ENCODE peak calls at places on chromosomes 16 and 17, in eight cellular contexts. Q is activated CD8-positive, alpha-beta T cell treated with anti-CD3 and anti-CD28 coated beads for 36 hours; U is CD8-positive, alpha-beta T cell; M is RWPE1; N is cardiac fibroblast; P is GM13977; K is kidney epithelial cell; S is AG09309. J is an unnamed sample.

GRCh38 chr16:17225551-17225950 is 245.2 kb downstream of the XYLT1 start:
- DNase-seq in Q (no peak), M (no peak), K (no peak), P (no peak), S (no peak), N (no peak), U (no peak), J (no peak)

GRCh38 chr16:1288813-1289479 is 20.5 kb upstream of the UBE2I start:
- DNase-seq in U (no peak), K (no peak), Q (peak; percentile 51), M (no peak), P (no peak), S (no peak), N (no peak), J (no peak)

GRCh38 chr17:52025231-52025630 is 133.3 kb downstream of the CA10 start:
- DNase-seq in U (no peak), N (no peak), M (no peak), K (no peak), P (no peak), Q (no peak), S (no peak), J (no peak)

GRCh38 chr17:27960183-27960589 is 67.0 kb upstream of the LYRM9 start:
- DNase-seq in M (no peak), S (no peak), Q (no peak), P (no peak), K (no peak), N (no peak), U (no peak), J (no peak)

GRCh38 chr16:86498155-86498651 is 12.1 kb upstream of the FOXF1 start:
- DNase-seq in N (no peak), P (peak; percentile 53), M (no peak), U (no peak), S (no peak), Q (no peak), K (no peak), J (no peak)

GRCh38 chr16:1920727-1921155 is 2.5 kb upstream of the HS3ST6 start:
- DNase-seq in P (no peak), K (no peak), Q (peak; percentile 60), S (no peak), M (no peak), N (no peak), U (no peak), J (no peak)

GRCh38 chr16:67941469-67942199 is 2.3 kb downstream of the LCAT start:
- DNase-seq in N (no peak), Q (no peak), U (no peak), K (no peak), S (no peak), P (no peak), M (no peak), J (no peak)

GRCh38 chr16:75789237-75789636 is 62.9 kb upstream of the CPHXL start:
- DNase-seq in S (peak; percentile 11), Q (no peak), U (no peak), P (peak; percentile 61), N (peak; percentile 64), K (peak; percentile 1), M (peak; percentile 64), J (peak; percentile 48)

GRCh38 chr17:17870292-17870691 is 33.5 kb upstream of the SREBF1 start:
- DNase-seq in S (no peak), U (no peak), P (no peak), M (no peak), Q (no peak), K (no peak), N (no peak), J (no peak)

GRCh38 chr16:57775661-57776469 is 26.4 kb downstream of the KIFC3 start:
- DNase-seq in S (no peak), Q (no peak), P (no peak), U (no peak), N (peak; percentile 29), M (no peak), K (no peak), J (no peak)

GRCh38 chr16:30571444-30572322 is at the start of gene ZNF688:
- DNase-seq in P (peak; percentile 96), U (peak; percentile 90), K (peak; percentile 98), Q (peak; percentile 96), S (peak; percentile 93), M (peak; percentile 87), N (peak; percentile 99), J (peak; percentile 97)

GRCh38 chr16:30570621-30571443 is 682 bp downstream of the ZNF688 start:
- DNase-seq in Q (no peak), P (peak; percentile 57), N (peak; percentile 25), U (no peak), M (no peak), S (no peak), K (no peak), J (peak; percentile 29)

GRCh38 chr16:30567991-30568638 is 3.4 kb downstream of the ZNF688 start:
- DNase-seq in K (peak; percentile 34), P (peak; percentile 76), Q (peak; percentile 72), S (peak; percentile 92), U (peak; percentile 27), N (peak; percentile 88), M (peak; percentile 85), J (peak; percentile 70)

GRCh38 chr16:30567160-30567990 is 4.1 kb downstream of the ZNF688 start:
- DNase-seq in U (no peak), P (peak; percentile 57), S (no peak), M (peak; percentile 25), K (no peak), Q (peak; percentile 77), N (no peak), J (no peak)

GRCh38 chr16:30569746-30570325 is 1.7 kb downstream of the ZNF688 start:
- DNase-seq in K (no peak), S (no peak), M (no peak), Q (no peak), P (no peak), N (no peak), U (no peak), J (no peak)
- TF ChIP-seq CTCF in K (no peak), S (no peak), M (no peak), Q (no peak), P (no peak), N (no peak), U (no peak), J (no peak)

GRCh38 chr16:18942069-18942468 is 15.9 kb upstream of the SMG1 start:
- DNase-seq in N (no peak), Q (no peak), P (no peak), S (no peak), U (no peak), K (no peak), M (no peak), J (no peak)

GRCh38 chr16:18945233-18945632 is 19.0 kb upstream of the SMG1 start:
- DNase-seq in N (no peak), P (no peak), S (no peak), M (no peak), U (no peak), K (no peak), Q (no peak), J (no peak)

GRCh38 chr16:18938986-18939385 is 12.8 kb upstream of the SMG1 start:
- DNase-seq in N (no peak), U (no peak), M (no peak), Q (no peak), K (no peak), P (no peak), S (no peak), J (no peak)

GRCh38 chr16:18941471-18941870 is 15.3 kb upstream of the SMG1 start:
- DNase-seq in Q (no peak), S (no peak), N (no peak), U (no peak), P (no peak), K (no peak), M (no peak), J (no peak)

GRCh38 chr16:18943414-18943813 is 17.2 kb upstream of the SMG1 start:
- DNase-seq in K (no peak), P (no peak), U (no peak), Q (no peak), M (no peak), S (no peak), N (no peak), J (no peak)
- TF ChIP-seq CTCF in K (no peak), P (no peak), U (no peak), Q (no peak), M (no peak), S (no peak), N (no peak), J (no peak)

DNA sequence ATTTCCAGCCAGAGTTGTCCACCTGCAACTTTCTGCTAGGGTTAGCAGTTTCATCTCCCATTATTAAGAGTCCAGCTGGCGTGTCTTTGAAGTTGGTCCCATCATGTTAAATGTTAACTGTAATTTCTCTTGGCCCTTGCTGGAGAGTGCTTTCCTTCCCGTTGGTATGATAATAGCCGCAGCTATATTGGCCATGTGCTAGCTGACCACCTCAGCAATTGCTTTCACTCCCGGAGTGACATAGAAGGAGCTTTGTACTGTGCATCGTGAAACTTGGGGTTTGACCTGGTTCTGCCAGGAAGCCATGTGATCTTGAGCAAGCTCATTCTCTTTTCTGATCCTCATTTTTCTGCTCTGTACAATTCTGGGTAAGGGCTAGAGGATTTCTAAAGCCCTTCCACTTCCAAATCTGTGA is 81.0 kb upstream of the TBX2 start:
- DNase-seq in P (no peak), Q (no peak), K (no peak), S (no peak), N (no peak), U (no peak), M (no peak), J (no peak)
- TF ChIP-seq CTCF in P (no peak), Q (no peak), K (no peak), S (no peak), N (no peak), U (no peak), M (no peak), J (no peak)

GRCh38 chr16:82580293-82580900 is 46.4 kb upstream of the CDH13 start:
- DNase-seq in Q (peak; percentile 3), N (peak; percentile 5), S (no peak), M (peak; percentile 41), U (no peak), K (no peak), P (no peak), J (no peak)
- TF ChIP-seq CTCF in Q (no peak), N (peak; percentile 23), S (peak; percentile 55), M (no peak), U (no peak), K (peak; percentile 42), P (peak; percentile 28), J (peak; percentile 52)

GRCh38 chr17:63497708-63498483 is 21.0 kb downstream of the ACE start:
- DNase-seq in U (no peak), M (no peak), Q (peak; percentile 29), K (no peak), S (no peak), N (no peak), P (no peak), J (no peak)
- TF ChIP-seq CTCF in U (no peak), M (no peak), Q (no peak), K (peak; percentile 27), S (peak; percentile 29), N (no peak), P (no peak), J (peak; percentile 56)

GRCh38 chr16:83561876-83562275 is 245.9 kb upstream of the HSBP1 start:
- DNase-seq in N (peak; percentile 20), M (no peak), K (no peak), U (no peak), S (no peak), Q (no peak), P (no peak), J (no peak)
- TF ChIP-seq CTCF in N (no peak), M (no peak), K (no peak), U (no peak), S (no peak), Q (no peak), P (no peak), J (no peak)

GRCh38 chr17:74547264-74547663 is 1.3 kb upstream of the CD300C start:
- DNase-seq in N (no peak), K (no peak), P (no peak), M (no peak), S (no peak), Q (no peak), U (no peak), J (no peak)
- TF ChIP-seq CTCF in N (no peak), K (no peak), P (no peak), M (no peak), S (no peak), Q (no peak), U (no peak), J (no peak)